ENCODE peak calls at places on chromosome 16, in ten cellular contexts. W is body of pancreas, U is A549, T is GM12878, R is transverse colon, J is IMR-90, P is prostate gland, E is ovary, X is uterus, Z is gastrocnemius medialis. S is an unnamed sample.

GRCh38 chr16:49700222-49700927 is 155.5 kb downstream of the ZNF423 start:
- DNase-seq in R (no peak), U (no peak), W (peak), Z (no peak), P (no peak), X (peak), J (no peak), E (peak), T (no peak), S (peak)

GRCh38 chr16:82509636-82510035 is 117.1 kb upstream of the CDH13 start:
- DNase-seq in U (no peak), X (no peak), W (no peak), R (no peak), J (no peak), P (no peak), E (no peak), T (no peak), Z (no peak), S (no peak)

GRCh38 chr16:85222151-85222863 is 110.0 kb upstream of the CIBAR2 start:
- DNase-seq in U (no peak), P (no peak), T (no peak), R (no peak), W (no peak), J (no peak), E (no peak), X (no peak), Z (no peak), S (no peak)

GRCh38 chr16:85088570-85089214 is 23.6 kb downstream of the CIBAR2 start:
- DNase-seq in E (no peak), Z (no peak), U (no peak), T (no peak), R (no peak), J (no peak), X (no peak), P (no peak), W (no peak), S (no peak)

GRCh38 chr16:48384305-48384981 is 770 bp downstream of the SIAH1 start:
- DNase-seq in J (peak), P (no peak), E (peak), W (peak), Z (peak), R (peak), T (no peak), U (peak), X (peak), S (peak)

GRCh38 chr16:68235882-68236803 is at the start of gene ESRP2:
- DNase-seq in P (peak), U (no peak), R (peak), Z (peak), E (peak), T (no peak), J (no peak), X (peak), W (peak), S (peak)

GRCh38 chr16:57374067-57374534 is 1.8 kb downstream of the CX3CL1 start:
- DNase-seq in W (no peak), J (peak), X (peak), E (no peak), T (no peak), Z (no peak), U (no peak), R (no peak), P (peak), S (no peak)

GRCh38 chr16:78184554-78185183 is 85.2 kb downstream of the WWOX start:
- DNase-seq in U (no peak), Z (no peak), R (no peak), W (no peak), P (peak), J (peak), E (no peak), T (no peak), X (no peak), S (no peak)

GRCh38 chr16:81709369-81709900 is 69.7 kb upstream of the PLCG2 start:
- DNase-seq in T (no peak), W (no peak), X (no peak), U (no peak), P (no peak), J (no peak), E (no peak), Z (no peak), R (no peak), S (no peak)

GRCh38 chr16:57735755-57736418 is at the start of gene KATNB1:
- DNase-seq in T (no peak), P (no peak), J (no peak), E (no peak), U (no peak), Z (no peak), X (no peak), R (no peak), W (no peak), S (no peak)

GRCh38 chr16:19338335-19338734 is 52.8 kb downstream of the CLEC19A start:
- DNase-seq in P (no peak), W (no peak), Z (no peak), R (no peak), X (no peak), T (no peak), E (no peak), J (no peak), U (peak), S (no peak)

GRCh38 chr16:65679785-65680184 is 557.9 kb upstream of the CDH11 start:
- DNase-seq in J (no peak), W (no peak), R (no peak), X (no peak), P (no peak), T (no peak), Z (no peak), U (no peak), E (no peak), S (no peak)

GRCh38 chr16:56262148-56262878 is 71.0 kb downstream of the GNAO1 start:
- DNase-seq in R (peak), W (peak), X (no peak), J (no peak), U (no peak), Z (no peak), T (no peak), P (no peak), E (no peak), S (no peak)

DNA sequence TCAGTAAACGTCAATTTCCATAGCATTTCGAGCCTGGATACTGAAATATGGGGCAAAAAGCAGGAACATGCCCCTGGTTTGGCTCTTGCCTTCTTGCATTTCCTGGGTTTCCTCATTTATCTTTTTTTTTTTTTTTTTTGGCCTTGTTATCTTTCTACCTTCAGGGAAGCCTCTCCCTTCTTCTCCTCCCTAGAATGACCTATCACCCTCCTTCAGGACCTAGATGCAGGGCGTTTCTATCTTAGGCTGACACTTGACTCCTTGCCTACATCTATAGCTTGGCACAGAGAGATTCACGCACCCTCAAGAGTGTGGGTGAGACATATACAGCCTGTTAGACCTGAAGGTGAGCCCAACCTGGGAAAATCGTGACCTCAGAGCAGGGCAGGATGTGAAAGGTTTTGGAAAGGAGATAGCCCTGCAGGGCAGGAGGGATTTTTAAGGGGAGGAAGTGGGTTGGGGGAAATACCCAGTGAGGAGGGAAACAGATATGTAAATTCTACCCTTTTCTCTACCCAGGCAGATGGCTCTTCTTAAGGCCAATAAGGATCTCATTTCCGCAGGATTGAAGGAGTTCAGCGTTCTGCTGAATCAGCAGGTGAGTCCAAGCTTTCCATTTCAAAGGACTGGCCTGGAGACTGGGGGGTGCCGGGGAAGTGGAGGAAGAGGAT is at the start of gene AHSP:
- DNase-seq in Z (no peak), R (no peak), J (no peak), W (no peak), U (no peak), E (no peak), X (no peak), P (no peak), T (no peak), S (no peak)
- H3K4me3 ChIP-seq in Z (peak), R (no peak), J (peak), W (no peak), U (no peak), E (peak), X (peak), P (no peak), T (no peak), S (no peak)

DNA sequence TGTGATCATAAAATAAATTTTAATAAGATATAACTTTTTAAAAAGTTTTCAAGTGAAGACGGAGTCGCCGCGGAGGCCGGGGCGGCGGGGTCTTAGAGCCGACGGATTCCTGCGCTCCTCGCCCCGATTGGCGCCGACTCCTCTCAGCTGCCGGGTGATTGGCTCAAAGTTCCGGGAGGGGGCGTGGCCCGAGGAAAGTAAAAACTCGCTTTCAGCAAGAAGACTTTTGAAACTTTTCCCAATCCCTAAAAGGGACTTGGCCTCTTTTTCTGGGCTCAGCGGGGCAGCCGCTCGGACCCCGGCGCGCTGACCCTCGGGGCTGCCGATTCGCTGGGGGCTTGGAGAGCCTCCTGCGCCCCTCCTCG is at the start of gene FOXC2:
- DNase-seq in T (no peak), X (peak), Z (peak), U (peak), E (peak), R (peak), P (peak), W (peak), J (peak), S (peak)
- TF ChIP-seq POLR2A in T (no peak), X (peak), Z (peak), U (no peak), E (no peak), R (no peak), P (no peak), W (no peak), J (peak), S (peak)

GRCh38 chr16:79691001-79691400 is 90.5 kb upstream of the MAF start:
- DNase-seq in T (no peak), Z (no peak), E (no peak), U (no peak), X (no peak), J (no peak), P (no peak), R (no peak), W (no peak), S (no peak)
- H3K4me3 ChIP-seq in T (no peak), Z (no peak), E (no peak), U (no peak), X (no peak), J (no peak), P (no peak), R (no peak), W (no peak), S (no peak)

DNA sequence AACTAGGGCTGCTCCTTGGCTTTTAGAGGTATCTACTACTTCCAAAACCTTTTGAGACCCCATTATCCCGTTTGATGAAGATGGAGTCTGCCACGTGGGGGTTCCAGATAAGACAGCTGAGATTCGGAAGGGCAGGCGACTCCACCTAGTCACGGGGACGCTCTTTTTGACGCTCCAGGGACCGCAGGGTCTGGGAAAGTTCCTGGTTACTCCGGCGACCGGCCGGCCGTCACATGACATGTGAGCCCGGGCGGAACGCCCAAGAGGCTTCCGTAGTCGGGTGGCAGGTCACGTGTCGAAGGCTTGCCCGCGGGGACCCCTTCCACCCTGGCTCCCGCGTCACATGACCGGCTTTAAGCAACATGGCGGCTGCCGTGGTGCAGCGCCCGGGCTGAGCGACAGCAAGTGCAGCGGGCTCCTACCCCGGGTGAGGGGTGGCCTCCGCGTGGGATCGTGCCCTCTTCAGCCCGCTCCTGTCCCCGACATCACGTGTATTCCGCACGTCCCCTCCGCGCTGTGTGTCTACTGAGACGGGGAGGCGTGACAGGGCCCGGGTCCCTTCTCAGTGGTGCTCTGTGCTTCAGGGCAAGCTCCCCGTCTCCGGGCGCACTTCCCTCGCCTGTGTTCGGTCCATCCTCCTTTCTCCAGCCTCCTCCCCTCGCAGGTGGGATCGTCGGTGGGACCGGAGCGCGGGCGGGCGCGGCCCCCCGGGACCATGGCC is at the start of gene SPNS1:
- DNase-seq in X (peak), J (peak), R (peak), T (peak), U (peak), P (peak), E (peak), Z (peak), W (peak), S (peak)
- TF ChIP-seq POLR2A in X (peak), J (peak), R (peak), T (peak), U (peak), P (peak), E (peak), Z (peak), W (peak), S (no peak)

GRCh38 chr16:14198603-14199002 is 127.5 kb downstream of the MRTFB start:
- DNase-seq in Z (no peak), U (no peak), T (no peak), X (no peak), E (no peak), J (no peak), W (no peak), R (no peak), P (no peak), S (no peak)

GRCh38 chr16:14202697-14203096 is 131.6 kb downstream of the MRTFB start:
- DNase-seq in W (no peak), J (no peak), X (no peak), E (no peak), T (no peak), P (peak), U (no peak), Z (no peak), R (no peak), S (no peak)

GRCh38 chr16:14199624-14200023 is 128.5 kb downstream of the MRTFB start:
- DNase-seq in U (no peak), R (no peak), Z (no peak), P (no peak), T (no peak), X (no peak), E (no peak), W (no peak), J (peak), S (no peak)

GRCh38 chr16:14199199-14199598 is 128.1 kb downstream of the MRTFB start:
- DNase-seq in T (no peak), J (no peak), X (no peak), E (no peak), Z (no peak), P (no peak), W (no peak), U (no peak), R (no peak), S (no peak)

DNA sequence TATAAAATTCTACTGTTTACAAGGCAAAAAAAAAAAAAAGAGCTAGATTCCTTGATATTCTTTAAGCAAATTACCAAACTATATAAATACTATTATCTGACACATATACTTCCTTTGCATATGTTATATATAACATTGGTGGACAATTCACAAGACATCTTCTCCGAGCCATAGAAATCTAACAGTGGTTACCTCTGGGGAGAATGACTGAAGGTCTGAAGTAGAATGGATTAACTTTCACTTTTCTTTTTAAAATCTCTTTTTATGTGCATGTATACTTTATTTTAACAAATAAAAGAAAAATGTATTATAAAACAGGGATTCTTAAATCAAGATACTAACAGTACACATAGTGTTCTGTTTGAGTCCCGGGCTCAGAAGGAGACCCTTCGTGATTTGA is 131.0 kb downstream of the MRTFB start:
- DNase-seq in U (no peak), Z (no peak), J (no peak), E (no peak), X (no peak), P (no peak), T (no peak), W (no peak), R (no peak), S (no peak)
- H3K4me3 ChIP-seq in U (no peak), Z (peak), J (no peak), E (no peak), X (peak), P (no peak), T (no peak), W (no peak), R (no peak), S (no peak)

DNA sequence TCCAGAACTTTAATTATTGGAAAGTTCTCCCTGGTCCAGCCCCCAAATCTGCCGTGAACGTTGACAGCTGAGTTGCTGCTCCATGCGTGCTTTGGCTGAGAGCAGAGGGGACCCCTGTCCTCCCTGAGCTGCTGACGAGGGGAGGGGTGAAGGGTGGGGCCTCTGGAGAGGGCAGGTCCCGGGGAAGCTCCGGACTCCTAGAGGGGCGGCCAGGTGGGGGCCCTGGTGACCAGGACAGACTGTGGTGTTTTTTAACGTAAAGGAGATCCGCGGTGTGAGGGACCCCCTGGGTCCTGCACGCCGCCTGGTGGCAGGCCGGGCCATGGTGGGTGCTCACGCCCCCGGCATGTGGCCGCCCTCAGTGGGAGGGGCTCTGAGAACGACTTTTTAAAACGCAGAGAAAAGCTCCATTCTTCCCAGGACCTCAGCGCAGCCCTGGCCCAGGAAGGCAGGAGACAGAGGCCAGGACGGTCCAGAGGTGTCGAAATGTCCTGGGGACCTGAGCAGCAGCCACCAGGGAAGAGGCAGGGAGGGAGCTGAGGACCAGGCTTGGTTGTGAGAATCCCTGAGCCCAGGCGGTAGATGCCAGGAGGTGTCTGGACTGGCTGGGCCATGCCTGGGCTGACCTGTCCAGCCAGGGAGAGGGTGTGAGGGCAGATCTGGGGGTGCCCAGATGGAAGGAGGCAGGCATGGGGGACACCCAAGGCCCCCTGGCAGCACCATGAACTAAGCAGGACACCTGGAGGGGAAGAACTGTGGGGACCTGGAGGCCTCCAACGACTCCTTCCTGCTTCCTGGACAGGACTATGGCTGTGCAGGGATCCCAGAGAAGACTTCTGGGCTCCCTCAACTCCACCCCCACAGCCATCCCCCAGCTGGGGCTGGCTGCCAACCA is at the start of gene MC1R:
- DNase-seq in P (no peak), X (no peak), R (no peak), U (peak), W (no peak), J (peak), E (peak), T (no peak), Z (no peak), S (no peak)
- TF ChIP-seq POLR2A in P (no peak), X (no peak), R (no peak), U (peak), W (no peak), J (no peak), E (no peak), T (no peak), Z (no peak), S (no peak)

DNA sequence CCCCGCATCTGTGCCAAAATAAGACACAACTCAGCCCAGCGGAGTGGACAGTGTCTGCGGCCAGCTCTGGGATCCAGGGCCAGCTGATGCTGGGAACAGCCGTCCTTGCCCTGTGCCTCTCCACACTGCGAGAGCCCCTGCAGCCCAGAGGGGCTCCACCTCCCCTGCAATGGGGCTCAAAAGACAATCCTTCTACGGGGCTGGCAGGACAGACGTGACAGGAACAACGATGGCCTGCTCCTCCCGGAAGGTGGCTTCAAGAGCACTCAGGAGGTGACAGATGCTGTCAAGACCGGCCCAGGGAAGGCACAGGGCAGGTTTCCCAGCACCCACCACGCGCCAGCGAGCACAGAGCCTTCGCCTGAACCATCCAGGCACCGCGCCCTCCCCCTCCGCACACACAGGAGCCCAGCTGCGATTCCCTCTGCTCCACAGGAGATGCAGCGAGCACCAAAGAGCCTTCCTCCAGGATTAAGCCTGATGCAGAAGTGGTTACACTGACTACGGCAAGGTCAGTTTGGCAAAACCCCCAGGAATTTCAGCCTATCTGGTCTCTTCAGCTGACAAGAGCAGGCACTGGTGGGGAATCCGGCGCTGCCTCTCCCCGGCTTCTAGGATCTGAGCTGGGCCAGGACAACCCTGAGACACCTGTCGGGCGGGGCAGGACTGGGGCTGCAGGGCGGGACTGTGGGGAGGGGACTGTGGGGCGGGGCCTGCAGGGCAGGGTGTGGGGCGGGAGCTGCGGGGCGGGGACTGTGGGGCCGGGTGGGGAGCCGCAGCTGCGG is 103.4 kb downstream of the ZNF778 start:
- DNase-seq in E (peak), Z (peak), P (no peak), U (no peak), R (peak), X (no peak), J (peak), W (peak), T (no peak), S (peak)
- H3K4me3 ChIP-seq in E (peak), Z (peak), P (no peak), U (peak), R (no peak), X (peak), J (no peak), W (no peak), T (no peak), S (no peak)

S was measured in adrenal gland.